ENCODE peak calls at places on chromosomes 3 and 15, in six cellular contexts. F is 8988T; N is activated effector memory CD4-positive, alpha-beta T cell treated with Interleukin-2 at 50 U/mL for 16 hours; W is nephron progenitor cell; S is GM03348; B is CD8-positive, alpha-beta memory T cell. C is an unnamed sample.

GRCh38 chr3:73094127-73094526 is 32.7 kb downstream of the EBLN2 start:
- DNase-seq in B (no peak), W (no peak), S (peak), F (peak), N (no peak), C (no peak)

GRCh38 chr3:66427352-66427751 is 73.5 kb downstream of the LRIG1 start:
- DNase-seq in F (no peak), N (no peak), W (no peak), S (no peak), B (no peak), C (no peak)

GRCh38 chr3:179244874-179245273 is 6.0 kb downstream of the KCNMB3 start:
- DNase-seq in S (peak), N (no peak), W (no peak), B (no peak), F (no peak), C (no peak)

GRCh38 chr3:188947401-188947982 is 224.3 kb upstream of the TPRG1 start:
- DNase-seq in F (peak), B (no peak), W (peak), S (peak), N (no peak), C (peak)

GRCh38 chr15:74251187-74251811 is 15.2 kb downstream of the CCDC33 start:
- DNase-seq in N (no peak), S (no peak), W (no peak), F (no peak), B (no peak), C (no peak)

GRCh38 chr3:118436863-118437262 is 597.8 kb downstream of the IGSF11 start:
- DNase-seq in N (no peak), S (no peak), B (no peak), W (no peak), F (no peak), C (no peak)

GRCh38 chr3:87873136-87873535 is 185.7 kb downstream of the CGGBP1 start:
- DNase-seq in S (peak), F (no peak), W (no peak), B (no peak), N (no peak), C (no peak)

GRCh38 chr3:13700362-13700761 is 151.4 kb downstream of the FBLN2 start:
- DNase-seq in S (no peak), F (no peak), W (peak), B (no peak), N (no peak), C (peak)

GRCh38 chr15:74196175-74196574 is 6.4 kb downstream of the STRA6 start:
- DNase-seq in S (peak), W (no peak), B (no peak), N (no peak), F (no peak), C (no peak)

GRCh38 chr3:45123841-45124269 is 22.3 kb downstream of the CDCP1 start:
- DNase-seq in F (no peak), N (no peak), B (no peak), W (no peak), S (peak), C (no peak)

GRCh38 chr3:13895155-13896105 is 15.6 kb upstream of the WNT7A start:
- DNase-seq in W (peak), N (peak), S (peak), F (peak), B (peak), C (peak)

GRCh38 chr3:153628591-153628990 is 466.6 kb downstream of the RAP2B start:
- DNase-seq in B (no peak), F (no peak), S (no peak), W (no peak), N (no peak), C (no peak)

GRCh38 chr15:99130765-99131440 is 26.0 kb downstream of the SYNM start:
- DNase-seq in F (no peak), S (no peak), W (no peak), B (no peak), N (no peak), C (no peak)

GRCh38 chr3:143755978-143756377 is 92.3 kb downstream of the SLC9A9 start:
- DNase-seq in B (no peak), S (no peak), F (no peak), W (no peak), N (no peak), C (no peak)

GRCh38 chr3:40102182-40102581 is 207.3 kb upstream of the EIF1B start:
- DNase-seq in S (no peak), W (no peak), B (no peak), F (no peak), N (no peak), C (no peak)

GRCh38 chr3:178856804-178857203 is 214.8 kb downstream of the ZMAT3 start:
- DNase-seq in B (no peak), N (no peak), F (no peak), W (no peak), S (no peak), C (no peak)

GRCh38 chr3:100047455-100048141 is 66.7 kb downstream of the FILIP1L start:
- DNase-seq in F (no peak), W (no peak), B (no peak), N (no peak), S (peak), C (no peak)